ENCODE peak calls at places on chromosomes 11 and 22, in four cellular contexts. W is A549, G is AG04450, M is stomach. K is an unnamed sample.

GRCh38 chr22:46734830-46735453 is 3.1 kb downstream of the CERK start:
- DNase-seq in G (no peak), M (peak; percentile 56), W (no peak), K (no peak)

GRCh38 chr22:43889366-43890253 is 2.2 kb downstream of the PNPLA5 start:
- DNase-seq in M (no peak), W (peak; percentile 44), G (no peak), K (peak; percentile 7)

GRCh38 chr22:46748948-46749681 is 11.1 kb upstream of the CERK start:
- DNase-seq in M (no peak), G (no peak), W (no peak), K (peak; percentile 48)

GRCh38 chr11:60345489-60345888 is 18.4 kb downstream of the MS4A6E start:
- DNase-seq in G (no peak), W (peak; percentile 6), M (peak; percentile 46), K (no peak)

GRCh38 chr11:75174781-75175370 is 24.0 kb downstream of the SLCO2B1 start:
- DNase-seq in G (no peak), W (no peak), M (no peak), K (no peak)

GRCh38 chr11:70270877-70271634 is 566 bp downstream of the PPFIA1 start:
- DNase-seq in G (peak; percentile 13), M (peak; percentile 33), W (no peak), K (peak; percentile 35)

GRCh38 chr11:46330887-46331652 is 16.2 kb upstream of the DGKZ start:
- DNase-seq in G (no peak), M (no peak), W (no peak), K (no peak)

GRCh38 chr11:91859666-91860065 is 365.0 kb upstream of the FAT3 start:
- DNase-seq in W (no peak), G (no peak), M (no peak), K (no peak)

GRCh38 chr11:36389811-36390210 is 93.7 kb downstream of the PRR5L start:
- DNase-seq in W (no peak), M (no peak), G (no peak), K (no peak)

GRCh38 chr22:36874731-36875130 is 13.9 kb downstream of the NCF4 start:
- DNase-seq in M (no peak), W (no peak), G (no peak), K (no peak)

GRCh38 chr22:49570032-49570848 is 257.4 kb downstream of the BRD1 start:
- DNase-seq in W (no peak), M (peak; percentile 10), G (no peak), K (peak; percentile 7)

GRCh38 chr11:35173620-35174278 is 34.8 kb downstream of the CD44 start:
- DNase-seq in G (no peak), M (no peak), W (no peak), K (no peak)

GRCh38 chr11:128615076-128615475 is 27.7 kb upstream of the ETS1 start:
- DNase-seq in W (no peak), M (no peak), G (no peak), K (no peak)

GRCh38 chr11:24704716-24705115 is 207.9 kb downstream of the LUZP2 start:
- DNase-seq in M (no peak), W (no peak), G (no peak), K (no peak)

GRCh38 chr11:60939828-60940227 is 12.1 kb downstream of the SLC15A3 start:
- DNase-seq in W (no peak), G (no peak), M (no peak), K (no peak)

GRCh38 chr11:45890886-45891550 is 5.6 kb downstream of the MAPK8IP1 start:
- DNase-seq in M (no peak), W (no peak), G (no peak), K (no peak)

GRCh38 chr11:426851-427250 is 12.1 kb upstream of the SIGIRR start:
- DNase-seq in W (no peak), G (no peak), M (no peak), K (no peak)

GRCh38 chr11:10392680-10393079 is 62.4 kb upstream of the AMPD3 start:
- DNase-seq in G (no peak), M (no peak), W (no peak), K (no peak)

GRCh38 chr11:67600324-67601029 is 6.3 kb upstream of the NDUFV1 start:
- DNase-seq in G (no peak), W (no peak), M (no peak), K (no peak)

GRCh38 chr11:111334495-111335123 is 36.3 kb downstream of the POU2AF3 start:
- DNase-seq in W (peak; percentile 48), M (peak; percentile 88), G (no peak), K (no peak)

GRCh38 chr11:119701591-119702260 is 27.3 kb downstream of the NECTIN1 start:
- DNase-seq in W (no peak), M (no peak), G (no peak), K (peak; percentile 33)

GRCh38 chr22:45477366-45478107 is 25.1 kb upstream of the FBLN1 start:
- DNase-seq in G (no peak), M (no peak), W (no peak), K (no peak)

GRCh38 chr11:118314985-118315384 is 10.5 kb downstream of the CD3E start:
- DNase-seq in W (no peak), M (no peak), G (no peak), K (no peak)

GRCh38 chr11:56273854-56274253 is at the start of gene OR5T1:
- DNase-seq in W (no peak), G (no peak), M (no peak), K (no peak)

GRCh38 chr11:68457214-68457897 is 3.2 kb upstream of the PPP6R3 start:
- DNase-seq in M (no peak), W (no peak), G (no peak), K (no peak)

GRCh38 chr22:38706101-38706884 is 549 bp downstream of the GTPBP1 start:
- DNase-seq in W (no peak), G (no peak), M (peak; percentile 60), K (peak; percentile 63)

GRCh38 chr22:38707346-38707745 is 1.6 kb downstream of the GTPBP1 start:
- DNase-seq in M (no peak), W (peak; percentile 61), G (no peak), K (no peak)

GRCh38 chr22:38704568-38705234 is 1.0 kb upstream of the GTPBP1 start:
- DNase-seq in G (no peak), W (no peak), M (no peak), K (no peak)

GRCh38 chr22:38706885-38707180 is 1.1 kb downstream of the GTPBP1 start:
- DNase-seq in W (no peak), G (no peak), M (no peak), K (no peak)

DNA sequence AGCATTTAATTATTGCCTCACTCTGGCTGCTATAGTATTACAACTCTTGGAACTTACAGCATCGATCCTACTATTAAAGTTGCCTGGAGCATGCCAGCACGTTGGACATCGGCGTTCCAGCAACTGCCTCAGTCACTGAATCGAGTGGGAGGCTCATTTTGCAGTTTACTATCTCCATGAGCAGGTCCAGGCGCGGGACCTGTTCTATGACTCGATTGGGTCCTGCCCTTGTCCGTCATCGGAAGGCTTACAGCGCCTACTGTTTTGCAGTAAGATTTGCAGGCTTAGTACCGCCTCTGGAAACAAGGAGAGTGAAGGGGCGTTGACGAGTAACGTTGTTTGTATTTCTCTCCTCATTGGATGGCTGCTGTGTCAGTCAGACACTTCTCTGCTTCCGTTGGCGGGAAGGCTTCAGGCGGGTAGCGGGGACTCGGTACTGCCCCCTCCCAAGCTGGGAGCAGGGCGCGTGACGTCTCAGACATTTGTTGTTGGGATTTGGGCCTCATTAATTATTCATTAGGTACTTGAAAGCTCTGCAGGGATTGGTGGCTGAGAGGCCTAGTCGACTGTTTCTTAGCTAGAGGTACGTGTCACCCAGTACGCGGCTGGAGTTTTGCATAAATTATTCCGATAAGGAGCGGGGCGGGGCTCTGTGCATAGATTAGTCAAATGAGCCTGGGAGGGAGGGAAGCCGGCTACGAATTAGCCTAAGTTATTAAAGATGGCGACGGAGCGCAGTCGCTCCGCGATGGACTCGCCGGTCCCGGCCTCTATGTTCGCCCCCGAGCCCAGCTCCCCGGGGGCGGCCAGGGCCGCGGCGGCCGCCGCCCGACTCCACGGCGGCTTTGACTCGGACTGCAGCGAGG is at the start of gene GTPBP1:
- DNase-seq in M (peak; percentile 98), G (peak; percentile 100), W (peak; percentile 100), K (peak; percentile 100)
- TF ChIP-seq CTCF in M (no peak), G (no peak), W (no peak), K (no peak)

DNA sequence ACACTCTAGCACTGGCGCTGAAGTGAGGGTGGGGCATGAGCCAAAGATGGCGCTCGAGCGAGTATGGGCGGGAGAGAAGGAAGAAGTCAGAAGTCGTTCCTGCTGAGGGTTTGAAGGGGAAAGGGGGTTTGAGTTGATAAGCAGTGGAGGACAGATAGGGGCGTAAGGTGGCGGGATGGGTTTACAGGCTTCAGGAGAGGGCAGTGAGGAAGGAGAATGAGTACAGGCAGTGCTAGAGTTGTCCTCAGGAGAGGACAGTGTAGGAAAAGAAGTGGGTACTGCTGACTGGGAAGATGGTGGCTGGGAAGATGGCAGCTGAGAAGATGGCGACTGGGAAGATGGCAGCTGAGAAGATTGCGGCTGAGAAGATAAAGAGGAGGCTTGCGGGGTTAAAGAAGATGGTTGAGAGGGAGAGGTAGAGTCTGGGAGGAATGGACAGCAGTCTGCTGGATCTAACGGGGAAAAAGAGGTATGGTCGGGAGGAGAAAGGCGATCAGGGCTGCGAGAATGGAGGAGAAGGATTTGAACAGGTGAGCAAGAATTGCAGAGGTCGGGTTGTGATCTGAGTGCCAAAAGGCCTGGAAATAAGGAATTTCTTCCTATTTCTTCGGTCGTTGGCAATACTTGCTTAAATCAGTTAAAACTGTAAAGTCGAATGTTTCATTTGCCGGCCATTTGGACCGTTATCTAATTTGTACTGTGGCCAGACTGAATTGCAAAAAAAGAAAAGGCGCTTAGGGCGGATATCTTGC is 5.2 kb downstream of the PPFIBP2 start:
- DNase-seq in M (no peak), G (no peak), W (no peak), K (no peak)
- TF ChIP-seq CTCF in M (no peak), G (no peak), W (no peak), K (no peak)

GRCh38 chr11:62627718-62628117 is 5.9 kb upstream of the B3GAT3 start:
- DNase-seq in W (peak; percentile 36), G (no peak), M (no peak), K (no peak)

GRCh38 chr11:62622476-62622875 is 690 bp upstream of the B3GAT3 start:
- DNase-seq in G (no peak), M (no peak), W (no peak), K (no peak)

GRCh38 chr11:62621027-62621566 is 689 bp downstream of the B3GAT3 start:
- DNase-seq in M (no peak), G (no peak), W (no peak), K (no peak)

GRCh38 chr11:62621567-62622470 is at the start of gene B3GAT3:
- DNase-seq in W (peak; percentile 99), M (peak; percentile 99), G (peak; percentile 96), K (peak; percentile 99)
- TF ChIP-seq CTCF in W (peak; percentile 6), M (no peak), G (peak; percentile 13), K (peak; percentile 45)

DNA sequence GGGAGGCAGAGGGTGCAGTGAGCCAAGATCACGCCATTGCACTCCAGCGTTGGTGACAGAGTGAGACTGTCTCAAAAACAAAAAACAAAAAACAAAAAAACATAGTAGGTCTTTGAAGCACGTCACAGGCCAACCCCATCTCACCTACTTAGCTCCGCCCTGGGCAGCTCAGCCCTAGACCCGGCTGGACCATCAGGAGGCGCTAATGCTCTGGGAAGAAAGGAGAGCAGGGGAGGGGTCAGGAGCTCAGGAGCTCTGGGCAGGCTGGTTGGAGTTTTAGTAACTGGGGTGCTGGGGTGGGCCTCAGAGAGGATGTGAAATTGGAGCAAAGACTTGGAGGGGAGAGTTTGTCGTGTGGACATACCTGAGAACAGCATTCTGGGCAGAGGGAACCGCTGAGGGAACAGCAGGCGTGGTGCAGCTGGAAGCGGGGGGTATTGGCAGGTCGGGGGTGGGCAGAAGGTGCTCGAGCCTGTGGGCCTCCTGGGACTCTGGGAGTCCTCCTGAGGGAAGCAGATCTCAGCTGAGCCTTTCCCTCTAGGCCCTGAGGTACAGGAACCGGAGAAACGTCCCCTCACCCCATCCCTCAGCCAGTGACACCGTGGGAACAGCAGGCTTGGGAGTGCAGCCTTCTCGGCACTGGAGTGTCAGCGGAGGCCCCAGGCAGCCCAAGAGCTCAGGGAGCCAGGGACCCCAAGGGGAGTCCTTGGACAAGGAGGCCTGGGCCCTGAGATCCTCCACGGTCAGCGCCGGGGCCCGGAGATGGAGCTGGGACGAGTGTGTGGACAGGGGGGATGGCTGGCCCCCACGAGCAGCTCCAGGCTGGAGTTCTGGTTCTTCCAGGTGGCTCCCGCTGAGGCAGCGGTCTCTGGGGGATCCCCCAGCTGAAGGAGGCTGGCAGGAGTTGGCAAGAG is 2.2 kb upstream of the RPS6KA4 start:
- DNase-seq in W (peak; percentile 84), G (no peak), M (peak; percentile 57), K (no peak)
- TF ChIP-seq CTCF in W (peak; percentile 54), G (peak; percentile 45), M (no peak), K (peak; percentile 9)